ENCODE peak calls at places on chromosomes 6 and 20, in seven cellular contexts. One of them, this sample, is unnamed.

GRCh38 chr20:1694672-1695071 is 37.1 kb upstream of the SIRPG start:
- DNase-seq in H9: no peak
- DNase-seq in mesendoderm: no peak
- DNase-seq in IMR-90: no peak
- DNase-seq in trophoblast cell: no peak
- DNase-seq in mesenchymal stem cell: no peak
- DNase-seq in H1: no peak
- DNase-seq in this sample: no peak

GRCh38 chr20:1478566-1478965 is 11.9 kb upstream of the NSFL1C start:
- DNase-seq in H9: no peak
- DNase-seq in mesendoderm: no peak
- DNase-seq in IMR-90: peak
- DNase-seq in trophoblast cell: peak
- DNase-seq in mesenchymal stem cell: no peak
- DNase-seq in H1: no peak
- DNase-seq in this sample: no peak

GRCh38 chr6:10237284-10238043 is 177.4 kb downstream of the TFAP2A start:
- DNase-seq in H9: no peak
- DNase-seq in mesendoderm: no peak
- DNase-seq in IMR-90: peak
- DNase-seq in trophoblast cell: peak
- DNase-seq in mesenchymal stem cell: no peak
- DNase-seq in H1: no peak
- DNase-seq in this sample: no peak

GRCh38 chr6:42453027-42453648 is 1.4 kb upstream of the TRERF1 start:
- DNase-seq in H9: peak
- DNase-seq in mesendoderm: peak
- DNase-seq in IMR-90: peak
- DNase-seq in trophoblast cell: peak
- DNase-seq in mesenchymal stem cell: peak
- DNase-seq in H1: peak
- DNase-seq in this sample: peak

GRCh38 chr6:83844170-83844569 is 9.0 kb upstream of the RIPPLY2 start:
- DNase-seq in H9: no peak
- DNase-seq in mesendoderm: no peak
- DNase-seq in IMR-90: no peak
- DNase-seq in trophoblast cell: peak
- DNase-seq in mesenchymal stem cell: no peak
- DNase-seq in H1: no peak
- DNase-seq in this sample: no peak

GRCh38 chr6:52689857-52690256 is 18.9 kb downstream of the TMEM14A start:
- DNase-seq in H9: no peak
- DNase-seq in mesendoderm: no peak
- DNase-seq in IMR-90: no peak
- DNase-seq in trophoblast cell: no peak
- DNase-seq in mesenchymal stem cell: no peak
- DNase-seq in H1: no peak
- DNase-seq in this sample: no peak

GRCh38 chr6:33075568-33076405 is at the start of gene HLA-DPB1:
- DNase-seq in H9: no peak
- DNase-seq in mesendoderm: no peak
- DNase-seq in IMR-90: peak
- DNase-seq in trophoblast cell: peak
- DNase-seq in mesenchymal stem cell: peak
- DNase-seq in H1: no peak
- DNase-seq in this sample: peak

GRCh38 chr6:20393297-20393696 is 8.4 kb upstream of the E2F3 start:
- DNase-seq in H9: no peak
- DNase-seq in mesendoderm: no peak
- DNase-seq in IMR-90: no peak
- DNase-seq in trophoblast cell: no peak
- DNase-seq in mesenchymal stem cell: no peak
- DNase-seq in H1: no peak
- DNase-seq in this sample: no peak

GRCh38 chr6:13978102-13978640 is 53.4 kb downstream of the RNF182 start:
- DNase-seq in H9: no peak
- DNase-seq in mesendoderm: no peak
- DNase-seq in IMR-90: no peak
- DNase-seq in trophoblast cell: peak
- DNase-seq in mesenchymal stem cell: no peak
- DNase-seq in H1: no peak
- DNase-seq in this sample: no peak

GRCh38 chr6:48563426-48563825 is 452.4 kb upstream of the PTCHD4 start:
- DNase-seq in H9: no peak
- DNase-seq in mesendoderm: no peak
- DNase-seq in IMR-90: no peak
- DNase-seq in trophoblast cell: peak
- DNase-seq in mesenchymal stem cell: no peak
- DNase-seq in H1: no peak
- DNase-seq in this sample: no peak

GRCh38 chr20:23301436-23302050 is 49.0 kb upstream of the NXT1 start:
- DNase-seq in H9: no peak
- DNase-seq in mesendoderm: no peak
- DNase-seq in IMR-90: no peak
- DNase-seq in trophoblast cell: no peak
- DNase-seq in mesenchymal stem cell: no peak
- DNase-seq in H1: no peak
- DNase-seq in this sample: no peak

GRCh38 chr6:13769655-13770053 is 44.7 kb downstream of the MCUR1 start:
- DNase-seq in H9: peak
- DNase-seq in mesendoderm: no peak
- DNase-seq in IMR-90: no peak
- DNase-seq in trophoblast cell: peak
- DNase-seq in mesenchymal stem cell: no peak
- DNase-seq in H1: peak
- DNase-seq in this sample: no peak

GRCh38 chr6:159094444-159095252 is 49.9 kb upstream of the TAGAP start:
- DNase-seq in H9: no peak
- DNase-seq in mesendoderm: no peak
- DNase-seq in IMR-90: no peak
- DNase-seq in trophoblast cell: no peak
- DNase-seq in mesenchymal stem cell: no peak
- DNase-seq in H1: peak
- DNase-seq in this sample: no peak

GRCh38 chr20:15675813-15676484 is 897.3 kb downstream of the KIF16B start:
- DNase-seq in H9: no peak
- DNase-seq in mesendoderm: no peak
- DNase-seq in IMR-90: no peak
- DNase-seq in trophoblast cell: no peak
- DNase-seq in mesenchymal stem cell: no peak
- DNase-seq in H1: no peak
- DNase-seq in this sample: no peak

GRCh38 chr6:36825452-36825851 is 13.8 kb downstream of the CPNE5 start:
- DNase-seq in H9: no peak
- DNase-seq in mesendoderm: no peak
- DNase-seq in IMR-90: no peak
- DNase-seq in trophoblast cell: no peak
- DNase-seq in mesenchymal stem cell: no peak
- DNase-seq in H1: no peak
- DNase-seq in this sample: no peak

GRCh38 chr20:19737025-19737424 is 21.0 kb upstream of the RIN2 start:
- DNase-seq in H9: no peak
- DNase-seq in mesendoderm: no peak
- DNase-seq in IMR-90: peak
- DNase-seq in trophoblast cell: peak
- DNase-seq in mesenchymal stem cell: peak
- DNase-seq in H1: no peak
- DNase-seq in this sample: no peak

GRCh38 chr20:19211661-19212523 is 550 bp upstream of the SLC24A3 start:
- DNase-seq in H9: peak
- DNase-seq in mesendoderm: peak
- DNase-seq in IMR-90: no peak
- DNase-seq in trophoblast cell: peak
- DNase-seq in mesenchymal stem cell: no peak
- DNase-seq in H1: peak
- DNase-seq in this sample: peak

GRCh38 chr6:17847203-17847602 is 140.2 kb downstream of the KIF13A start:
- DNase-seq in H9: no peak
- DNase-seq in mesendoderm: no peak
- DNase-seq in IMR-90: no peak
- DNase-seq in trophoblast cell: no peak
- DNase-seq in mesenchymal stem cell: no peak
- DNase-seq in H1: no peak
- DNase-seq in this sample: no peak

GRCh38 chr6:109079981-109080380 is 14.7 kb downstream of the SESN1 start:
- DNase-seq in H9: no peak
- DNase-seq in mesendoderm: no peak
- DNase-seq in IMR-90: no peak
- DNase-seq in trophoblast cell: no peak
- DNase-seq in mesenchymal stem cell: peak
- DNase-seq in H1: no peak
- DNase-seq in this sample: no peak

GRCh38 chr20:63189846-63190559 is 25.9 kb downstream of the YTHDF1 start:
- DNase-seq in H9: no peak
- DNase-seq in mesendoderm: no peak
- DNase-seq in IMR-90: no peak
- DNase-seq in trophoblast cell: no peak
- DNase-seq in mesenchymal stem cell: no peak
- DNase-seq in H1: no peak
- DNase-seq in this sample: no peak

DNA sequence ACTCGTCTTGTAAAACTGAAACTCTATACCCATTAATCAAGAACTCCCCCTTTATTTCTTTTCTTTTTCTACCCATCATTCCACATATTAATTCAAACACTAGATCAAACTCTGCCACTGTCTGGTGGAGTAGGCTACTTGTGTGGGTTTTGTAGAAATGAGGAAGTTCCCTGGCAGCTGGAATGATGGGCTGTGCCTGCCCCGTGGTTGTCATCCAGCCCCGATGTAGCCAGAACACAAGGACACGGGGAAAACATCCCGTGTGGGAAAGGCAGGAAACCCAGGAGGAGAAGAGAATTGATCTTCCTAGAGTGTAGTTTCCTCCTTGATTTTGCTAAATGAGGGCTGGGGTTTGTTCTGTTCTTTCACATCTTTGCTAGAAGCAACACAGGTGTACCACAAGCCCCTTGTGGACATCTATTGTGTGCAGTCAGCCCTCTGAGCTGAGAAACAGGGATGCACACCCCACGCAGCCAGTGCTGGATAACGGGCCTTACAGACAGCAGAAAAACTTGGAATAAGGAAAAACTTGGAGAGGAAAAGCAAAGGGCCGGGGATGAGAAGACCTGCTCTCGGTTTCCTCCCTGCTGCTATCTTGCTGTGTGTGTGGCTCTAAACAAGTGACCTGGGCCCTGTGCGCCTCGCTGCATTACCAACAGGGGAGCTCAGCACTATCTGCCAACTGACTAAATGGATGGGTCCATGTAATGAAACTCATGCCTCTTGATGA is 88.0 kb downstream of the SCML4 start:
- DNase-seq in H9: no peak
- DNase-seq in mesendoderm: no peak
- DNase-seq in IMR-90: no peak
- DNase-seq in trophoblast cell: no peak
- DNase-seq in mesenchymal stem cell: no peak
- DNase-seq in H1: no peak
- DNase-seq in this sample: no peak
- H3K4ac ChIP-seq in H9: no peak
- H3K4ac ChIP-seq in mesendoderm: no peak
- H3K4ac ChIP-seq in IMR-90: no peak
- H3K4ac ChIP-seq in trophoblast cell: no peak
- H3K4ac ChIP-seq in mesenchymal stem cell: no peak
- H3K4ac ChIP-seq in H1: no peak
- H3K4ac ChIP-seq in this sample: no peak

GRCh38 chr6:114284281-114284680 is 58.5 kb downstream of the HS3ST5 start:
- DNase-seq in H9: no peak
- DNase-seq in mesendoderm: no peak
- DNase-seq in IMR-90: no peak
- DNase-seq in trophoblast cell: no peak
- DNase-seq in mesenchymal stem cell: no peak
- DNase-seq in H1: no peak
- DNase-seq in this sample: no peak

GRCh38 chr6:114277220-114277619 is 65.6 kb downstream of the HS3ST5 start:
- DNase-seq in H9: no peak
- DNase-seq in mesendoderm: no peak
- DNase-seq in IMR-90: no peak
- DNase-seq in trophoblast cell: peak
- DNase-seq in mesenchymal stem cell: no peak
- DNase-seq in H1: no peak
- DNase-seq in this sample: no peak

GRCh38 chr6:114281496-114281895 is 61.3 kb downstream of the HS3ST5 start:
- DNase-seq in H9: no peak
- DNase-seq in mesendoderm: peak
- DNase-seq in IMR-90: no peak
- DNase-seq in trophoblast cell: no peak
- DNase-seq in mesenchymal stem cell: no peak
- DNase-seq in H1: no peak
- DNase-seq in this sample: no peak

GRCh38 chr6:114282268-114282667 is 60.6 kb downstream of the HS3ST5 start:
- DNase-seq in H9: no peak
- DNase-seq in mesendoderm: peak
- DNase-seq in IMR-90: no peak
- DNase-seq in trophoblast cell: no peak
- DNase-seq in mesenchymal stem cell: no peak
- DNase-seq in H1: no peak
- DNase-seq in this sample: no peak

GRCh38 chr6:114280239-114280982 is 62.4 kb downstream of the HS3ST5 start:
- DNase-seq in H9: no peak
- DNase-seq in mesendoderm: no peak
- DNase-seq in IMR-90: no peak
- DNase-seq in trophoblast cell: peak
- DNase-seq in mesenchymal stem cell: no peak
- DNase-seq in H1: no peak
- DNase-seq in this sample: no peak
- H3K4ac ChIP-seq in H9: no peak
- H3K4ac ChIP-seq in mesendoderm: no peak
- H3K4ac ChIP-seq in IMR-90: no peak
- H3K4ac ChIP-seq in trophoblast cell: no peak
- H3K4ac ChIP-seq in mesenchymal stem cell: no peak
- H3K4ac ChIP-seq in H1: no peak
- H3K4ac ChIP-seq in this sample: no peak

GRCh38 chr20:21241400-21241799 is 61.7 kb upstream of the XRN2 start:
- DNase-seq in H9: no peak
- DNase-seq in mesendoderm: no peak
- DNase-seq in IMR-90: no peak
- DNase-seq in trophoblast cell: no peak
- DNase-seq in mesenchymal stem cell: peak
- DNase-seq in H1: no peak
- DNase-seq in this sample: no peak
- H3K4ac ChIP-seq in H9: no peak
- H3K4ac ChIP-seq in mesendoderm: no peak
- H3K4ac ChIP-seq in IMR-90: no peak
- H3K4ac ChIP-seq in trophoblast cell: no peak
- H3K4ac ChIP-seq in mesenchymal stem cell: no peak
- H3K4ac ChIP-seq in H1: no peak
- H3K4ac ChIP-seq in this sample: no peak

DNA sequence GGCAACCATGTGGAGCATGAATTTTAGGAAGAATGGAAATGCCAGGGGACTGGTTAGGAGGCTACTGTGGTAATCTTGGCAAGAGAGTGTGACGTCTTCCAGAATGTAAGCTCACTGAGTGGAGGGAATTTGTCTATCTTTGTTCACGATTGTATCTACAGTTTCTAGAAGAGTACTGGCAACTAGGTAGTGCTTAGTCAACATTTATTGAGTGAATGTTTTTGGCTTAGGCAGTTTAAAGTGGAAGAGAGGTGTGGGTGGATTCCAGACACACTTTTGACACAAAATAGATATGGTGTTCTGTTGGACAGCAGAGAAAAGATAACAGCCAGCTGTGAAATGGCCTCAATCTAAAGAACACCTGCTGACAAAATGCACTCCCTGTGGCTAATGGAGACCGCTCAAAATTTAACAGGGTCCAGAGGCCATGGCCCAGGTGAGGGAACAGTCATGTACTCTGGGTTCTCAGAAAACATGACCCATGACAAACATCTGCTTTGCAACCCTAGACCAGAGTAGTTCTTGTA is 139.3 kb downstream of the GPX5 start:
- DNase-seq in H9: no peak
- DNase-seq in mesendoderm: no peak
- DNase-seq in IMR-90: no peak
- DNase-seq in trophoblast cell: no peak
- DNase-seq in mesenchymal stem cell: no peak
- DNase-seq in H1: no peak
- DNase-seq in this sample: no peak
- H3K4ac ChIP-seq in H9: no peak
- H3K4ac ChIP-seq in mesendoderm: no peak
- H3K4ac ChIP-seq in IMR-90: no peak
- H3K4ac ChIP-seq in trophoblast cell: no peak
- H3K4ac ChIP-seq in mesenchymal stem cell: no peak
- H3K4ac ChIP-seq in H1: no peak
- H3K4ac ChIP-seq in this sample: no peak